ENCODE peak calls at places on chromosomes 4 and X, in six cellular contexts. O, M, J, S, B and A are unnamed samples.

GRCh38 chr4:160826339-160826679 is 1337.5 kb downstream of the FSTL5 start:
- DNase-seq in O (no peak), M (no peak), J (no peak), S (no peak), B (no peak), A (no peak)

GRCh38 chr4:762211-763190 is 56.9 kb downstream of the PCGF3 start:
- DNase-seq in O (no peak), M (no peak), J (no peak), S (no peak), B (no peak), A (peak; percentile 34)

GRCh38 chrX:109854096-109854495 is 121.0 kb upstream of the ACSL4 start:
- DNase-seq in O (no peak), M (no peak), J (no peak), S (no peak), B (no peak), A (no peak)

GRCh38 chr4:26524001-26524400 is 33.7 kb upstream of the CCKAR start:
- DNase-seq in O (no peak), M (no peak), J (no peak), S (no peak), B (no peak), A (no peak)

GRCh38 chr4:140076307-140076706 is 77.7 kb downstream of the MAML3 start:
- DNase-seq in O (no peak), M (no peak), J (no peak), S (no peak), B (no peak), A (no peak)

GRCh38 chrX:25191403-25191802 is 175.6 kb upstream of the ARX start:
- DNase-seq in O (no peak), M (no peak), J (no peak), S (no peak), B (no peak), A (no peak)

GRCh38 chr4:7677086-7677485 is 242.4 kb upstream of the PSAPL1 start:
- DNase-seq in O (no peak), M (peak; percentile 59), J (no peak), S (no peak), B (no peak), A (no peak)

GRCh38 chr4:3284734-3285557 is 7.9 kb upstream of the RGS12 start:
- DNase-seq in O (no peak), M (no peak), J (no peak), S (no peak), B (no peak), A (no peak)

GRCh38 chr4:30753316-30753715 is 33.1 kb downstream of the PCDH7 start:
- DNase-seq in O (no peak), M (no peak), J (peak; percentile 71), S (no peak), B (no peak), A (no peak)

GRCh38 chrX:111123125-111123524 is 27.1 kb downstream of the PAK3 start:
- DNase-seq in O (no peak), M (no peak), J (no peak), S (no peak), B (no peak), A (no peak)

GRCh38 chrX:109448539-109448938 is 33.3 kb downstream of the GUCY2F start:
- DNase-seq in O (no peak), M (no peak), J (no peak), S (no peak), B (no peak), A (no peak)

GRCh38 chr4:158667651-158668198 is 4.0 kb downstream of the C4orf46 start:
- DNase-seq in O (no peak), M (no peak), J (peak; percentile 25), S (no peak), B (no peak), A (no peak)

GRCh38 chr4:178599521-178599920 is 1157.3 kb upstream of the AGA start:
- DNase-seq in O (no peak), M (no peak), J (no peak), S (no peak), B (no peak), A (no peak)

GRCh38 chr4:185513489-185514181 is 21.7 kb downstream of the PDLIM3 start:
- DNase-seq in O (peak; percentile 45), M (no peak), J (peak; percentile 54), S (no peak), B (no peak), A (peak; percentile 43)

GRCh38 chrX:56745019-56745418 is 16.0 kb downstream of the NBDY start:
- DNase-seq in O (no peak), M (no peak), J (peak; percentile 78), S (no peak), B (no peak), A (no peak)

GRCh38 chr4:109497511-109497910 is 62.5 kb upstream of the MCUB start:
- DNase-seq in O (no peak), M (no peak), J (no peak), S (no peak), B (no peak), A (no peak)

GRCh38 chr4:124178449-124179021 is 534.0 kb downstream of the ANKRD50 start:
- DNase-seq in O (no peak), M (no peak), J (peak; percentile 58), S (no peak), B (no peak), A (no peak)

GRCh38 chr4:172153694-172154093 is 340.5 kb downstream of the GALNTL6 start:
- DNase-seq in O (no peak), M (no peak), J (no peak), S (no peak), B (no peak), A (no peak)

GRCh38 chr4:21649691-21650090 is 298.9 kb downstream of the KCNIP4 start:
- DNase-seq in O (no peak), M (no peak), J (no peak), S (no peak), B (no peak), A (no peak)

DNA sequence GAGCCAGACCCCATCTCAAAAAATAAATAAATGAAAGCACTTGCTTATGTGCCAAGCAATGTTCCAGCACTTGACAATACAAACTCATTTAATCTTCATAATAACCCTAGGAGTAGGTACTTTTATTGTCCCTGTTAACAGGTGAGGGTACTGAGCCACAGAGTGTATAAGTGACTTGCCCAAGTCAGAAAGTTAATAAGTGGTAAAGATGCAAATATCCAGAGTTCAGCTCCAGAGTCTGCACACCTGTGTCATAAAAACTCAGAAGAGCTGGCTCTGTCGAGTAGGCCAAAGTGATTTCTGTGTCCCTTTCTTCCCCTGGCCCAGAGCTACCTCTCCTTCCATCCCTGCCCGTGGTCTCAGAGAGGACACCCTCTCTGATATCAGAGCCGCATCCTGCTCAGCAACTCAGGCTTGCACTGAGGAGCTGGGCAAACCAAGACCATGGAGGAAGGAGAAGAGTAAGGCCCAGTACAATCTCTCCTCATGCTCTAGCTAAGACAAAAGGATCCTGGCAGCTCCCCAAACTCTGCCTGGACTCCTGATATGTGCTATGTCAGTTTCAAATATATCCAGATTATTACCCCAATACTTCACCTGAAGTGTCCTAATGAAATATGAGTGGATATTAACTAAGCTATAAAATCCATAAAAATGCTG is 136.3 kb downstream of the HS6ST2 start:
- DNase-seq in O (peak; percentile 64), M (no peak), J (no peak), S (no peak), B (no peak), A (no peak)
- H3K27me3 ChIP-seq in O (peaks cover 5% of the 10 kb centered on the region), M (no peaks in the 10 kb centered on the region), J (no peaks in the 10 kb centered on the region), S (no peaks in the 10 kb centered on the region), B (no peaks in the 10 kb centered on the region), A (no peaks in the 10 kb centered on the region)

GRCh38 chrX:38262715-38263620 is 42.3 kb upstream of the SRPX start:
- DNase-seq in O (no peak), M (no peak), J (peak; percentile 72), S (no peak), B (no peak), A (no peak)

GRCh38 chrX:38256019-38256418 is 35.3 kb upstream of the SRPX start:
- DNase-seq in O (no peak), M (peak; percentile 69), J (no peak), S (no peak), B (no peak), A (no peak)

DNA sequence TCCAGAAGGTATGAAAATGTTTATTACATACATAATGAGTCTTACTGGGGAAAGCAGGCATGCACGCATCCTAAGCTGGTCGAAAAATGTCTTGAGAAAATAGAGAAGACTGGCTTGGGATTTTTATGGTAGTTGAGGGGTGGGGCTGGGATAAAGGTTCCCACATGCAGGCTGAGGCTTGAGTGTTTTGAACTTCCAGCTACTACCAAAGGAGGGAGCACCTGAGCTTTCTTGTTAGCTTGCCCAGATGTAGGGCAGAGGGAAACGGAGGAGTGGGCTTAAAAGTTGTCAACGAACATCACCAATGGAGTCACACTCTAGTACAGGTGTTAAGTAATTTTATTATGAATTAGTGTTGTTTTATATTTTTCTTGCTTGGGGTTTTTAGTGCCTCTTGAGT is 39.6 kb upstream of the SRPX start:
- DNase-seq in O (no peak), M (no peak), J (peak; percentile 11), S (no peak), B (no peak), A (no peak)
- TF ChIP-seq CTCF in O (no peak), M (no peak), J (peak; percentile 33), S (peak; percentile 31), B (no peak), A (no peak)

GRCh38 chr4:37667197-37668100 is 18.7 kb downstream of the RELL1 start:
- DNase-seq in O (no peak), M (no peak), J (no peak), S (no peak), B (no peak), A (no peak)

GRCh38 chr4:37664696-37665095 is 21.5 kb downstream of the RELL1 start:
- DNase-seq in O (no peak), M (no peak), J (no peak), S (no peak), B (no peak), A (no peak)

GRCh38 chr4:37663552-37663951 is 22.6 kb downstream of the RELL1 start:
- DNase-seq in O (no peak), M (no peak), J (no peak), S (no peak), B (no peak), A (no peak)

GRCh38 chr4:37665347-37666009 is 20.7 kb downstream of the RELL1 start:
- DNase-seq in O (peak; percentile 42), M (no peak), J (no peak), S (no peak), B (no peak), A (no peak)

DNA sequence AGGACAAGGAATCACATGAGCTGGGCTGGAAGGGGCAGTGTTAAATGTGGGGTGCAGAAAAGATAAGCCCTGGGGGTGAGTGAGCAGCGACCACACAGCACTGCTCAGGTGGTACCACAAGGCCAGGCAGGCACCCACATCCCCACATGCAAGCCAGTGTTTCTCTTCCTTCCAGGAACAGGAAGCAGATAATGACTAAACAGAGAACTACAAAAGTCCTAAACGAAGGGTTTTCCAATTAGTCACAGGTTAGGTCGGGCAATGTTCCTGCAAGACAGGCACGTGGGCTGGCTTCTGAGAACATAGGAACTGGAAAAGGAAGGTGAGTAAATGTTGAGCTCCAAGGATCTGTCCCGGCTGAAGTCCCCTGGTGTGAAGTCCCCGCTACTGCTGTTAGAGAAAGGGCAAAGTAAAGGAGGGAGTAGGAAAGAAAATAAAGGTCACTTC is 19.5 kb downstream of the RELL1 start:
- DNase-seq in O (peak; percentile 65), M (no peak), J (peak; percentile 95), S (peak; percentile 83), B (no peak), A (no peak)
- H3K4me1 ChIP-seq in O (peaks cover 10% of the 10 kb centered on the region), M (peaks cover 28% of the 10 kb centered on the region), J (peaks cover 25% of the 10 kb centered on the region), S (peaks cover 58% of the 10 kb centered on the region), B (peaks cover 34% of the 10 kb centered on the region), A (no peaks in the 10 kb centered on the region)

DNA sequence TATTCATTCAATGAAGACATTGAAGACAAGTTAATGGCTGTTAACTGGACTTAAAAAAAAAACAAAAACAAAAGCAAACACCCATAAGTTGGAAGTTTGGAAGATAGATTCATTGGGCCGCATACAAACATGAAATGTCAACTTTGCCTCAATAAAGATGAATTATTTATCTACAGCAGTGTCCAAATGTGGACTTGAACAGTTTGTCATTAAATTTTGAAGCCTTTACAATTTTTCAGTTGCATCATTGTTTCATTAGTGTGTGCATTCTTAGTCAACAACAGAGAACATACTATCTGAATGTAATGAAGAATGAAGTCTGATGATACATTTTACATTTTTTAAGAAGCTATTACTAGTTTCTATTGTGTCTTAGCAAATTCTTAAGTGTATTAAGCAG is 152.1 kb downstream of the SLIT2 start:
- DNase-seq in O (no peak), M (no peak), J (no peak), S (no peak), B (no peak), A (no peak)
- H3K27me3 ChIP-seq in O (no peaks in the 10 kb centered on the region), M (no peaks in the 10 kb centered on the region), J (no peaks in the 10 kb centered on the region), S (no peaks in the 10 kb centered on the region), B (no peaks in the 10 kb centered on the region), A (peaks cover 3% of the 10 kb centered on the region)